ENCODE peak calls at places on chromosome 2, in eight cellular contexts. Y is NB4; G is GF-D8; E is NT2/D1; I is CD8-positive, alpha-beta memory T cell; M is epithelial cell of esophagus; Z is T-helper 17 cell; H is EL. R is an unnamed sample.

GRCh38 chr2:26144953-26145680 is 27.8 kb upstream of the GAREM2 start:
- DNase-seq in G (peak; percentile 32), I (peak; percentile 42), Z (peak; percentile 48), H (peak; percentile 66), M (peak; percentile 61), Y (peak; percentile 84), E (peak; percentile 57), R (peak; percentile 14)

GRCh38 chr2:16335606-16335930 is 330.1 kb downstream of the CYRIA start:
- DNase-seq in I (no peak), H (no peak), Y (no peak), E (no peak), M (no peak), G (no peak), Z (no peak), R (no peak)

GRCh38 chr2:46615555-46616487 is 136.5 kb downstream of the TMEM247 start:
- DNase-seq in H (peak; percentile 29), Z (no peak), I (peak; percentile 4), G (peak; percentile 44), Y (peak; percentile 47), E (peak; percentile 1), M (no peak), R (no peak)

GRCh38 chr2:84487298-84487996 is 28.4 kb upstream of the SUCLG1 start:
- DNase-seq in H (no peak), I (no peak), E (no peak), Z (no peak), G (no peak), M (no peak), Y (no peak), R (no peak)

GRCh38 chr2:43323810-43324588 is 97.6 kb upstream of the ZFP36L2 start:
- DNase-seq in H (no peak), Z (no peak), Y (no peak), I (no peak), G (no peak), M (peak; percentile 38), E (no peak), R (no peak)

GRCh38 chr2:241223211-241224067 is 35.0 kb downstream of the ANO7 start:
- DNase-seq in I (no peak), Z (no peak), G (no peak), Y (peak; percentile 36), H (peak; percentile 34), M (peak; percentile 41), E (no peak), R (no peak)

GRCh38 chr2:86488561-86489250 is 47.5 kb downstream of the KDM3A start:
- DNase-seq in G (no peak), Y (no peak), H (no peak), E (no peak), I (no peak), Z (no peak), M (no peak), R (no peak)

GRCh38 chr2:8424997-8425900 is 256.6 kb upstream of the ID2 start:
- DNase-seq in M (no peak), I (no peak), H (no peak), Y (no peak), E (no peak), Z (no peak), G (no peak), R (no peak)

GRCh38 chr2:65919579-65920188 is 487.3 kb upstream of the SPRED2 start:
- DNase-seq in G (no peak), Z (no peak), H (no peak), E (no peak), I (no peak), M (peak; percentile 13), Y (no peak), R (no peak)

GRCh38 chr2:233081731-233082221 is 21.6 kb downstream of the INPP5D start:
- DNase-seq in E (no peak), M (no peak), Z (no peak), Y (no peak), H (no peak), I (no peak), G (no peak), R (no peak)

GRCh38 chr2:163565192-163565591 is 170.6 kb downstream of the FIGN start:
- DNase-seq in M (peak; percentile 44), Y (no peak), H (no peak), Z (no peak), E (no peak), G (no peak), I (no peak), R (no peak)

GRCh38 chr2:191724015-191724414 is 46.1 kb downstream of the NABP1 start:
- DNase-seq in H (no peak), Y (peak; percentile 22), M (no peak), E (no peak), G (no peak), I (no peak), Z (no peak), R (no peak)

GRCh38 chr2:25825238-25825637 is 53.0 kb downstream of the ASXL2 start:
- DNase-seq in Y (peak; percentile 38), H (no peak), G (no peak), I (no peak), E (no peak), Z (no peak), M (peak; percentile 49), R (no peak)

GRCh38 chr2:174004311-174004695 is 39.1 kb upstream of the SP3 start:
- DNase-seq in I (no peak), Y (no peak), H (no peak), G (no peak), M (no peak), Z (no peak), E (no peak), R (no peak)

GRCh38 chr2:207254526-207255464 is 89.0 kb upstream of the KLF7 start:
- DNase-seq in M (peak; percentile 56), Y (peak; percentile 77), Z (no peak), E (no peak), G (peak; percentile 18), I (no peak), H (peak; percentile 83), R (no peak)

GRCh38 chr2:157256621-157257020 is 884 bp upstream of the GALNT5 start:
- DNase-seq in I (no peak), E (no peak), H (no peak), M (peak; percentile 77), Z (no peak), Y (no peak), G (no peak), R (no peak)

GRCh38 chr2:18268400-18268799 is 292.1 kb downstream of the RDH14 start:
- DNase-seq in G (no peak), M (peak; percentile 34), H (no peak), Y (no peak), I (no peak), E (no peak), Z (no peak), R (no peak)

GRCh38 chr2:169464508-169465386 is 14.5 kb upstream of the BBS5 start:
- DNase-seq in E (no peak), M (no peak), Y (peak; percentile 43), I (no peak), G (no peak), H (no peak), Z (no peak), R (no peak)

GRCh38 chr2:100856732-100857131 is 36.8 kb downstream of the NPAS2 start:
- DNase-seq in M (peak; percentile 66), I (no peak), H (no peak), Y (no peak), E (no peak), G (no peak), Z (no peak), R (no peak)

GRCh38 chr2:71082402-71083252 is 14.2 kb downstream of the NAGK start:
- DNase-seq in I (no peak), Y (no peak), Z (no peak), H (no peak), M (no peak), G (no peak), E (no peak), R (no peak)

R was measured in T1000.